ENCODE peak calls at places on chromosomes 2 and 18, in seven cellular contexts. E is activated CD8-positive, alpha-beta memory T cell treated with anti-CD3 and anti-CD28 coated beads for 1 hour; A is fibroblast of pulmonary artery; O is skeletal muscle cell; K is activated T-helper 9 cell treated with anti-CD3 and anti-CD28 coated beads, Interleukin-2, amount 50 U/mL, for 16 hours; U is effector memory CD8-positive, alpha-beta T cell; J is activated CD4-positive, alpha-beta T cell treated with anti-CD3 and anti-CD28 coated beads, Interleukin-2, amount 10 ng/mL, durations not matched to agents 7 days and 5 days. W is an unnamed sample.

GRCh38 chr18:50297621-50298442 is 10.3 kb upstream of the CXXC1 start:
- DNase-seq in E (no peak), A (peak), O (no peak), K (peak), U (peak), J (peak), W (peak)

GRCh38 chr2:45191972-45192371 is 182.7 kb upstream of the SIX2 start:
- DNase-seq in E (no peak), A (peak), O (no peak), K (no peak), U (no peak), J (no peak), W (no peak)

GRCh38 chr2:175036582-175037018 is 31.4 kb upstream of the CHN1 start:
- DNase-seq in E (no peak), A (peak), O (no peak), K (no peak), U (no peak), J (no peak), W (peak)

GRCh38 chr2:15943378-15943851 is 3.1 kb downstream of the MYCN start:
- DNase-seq in E (no peak), A (no peak), O (no peak), K (no peak), U (no peak), J (no peak), W (peak)

GRCh38 chr2:207311316-207312005 is 145.7 kb upstream of the KLF7 start:
- DNase-seq in E (no peak), A (peak), O (peak), K (peak), U (no peak), J (no peak), W (peak)

GRCh38 chr18:12776821-12777471 is 74.1 kb downstream of the PSMG2 start:
- DNase-seq in E (no peak), A (no peak), O (no peak), K (no peak), U (no peak), J (no peak), W (no peak)

GRCh38 chr2:4732560-4732959 is 959.6 kb upstream of the SOX11 start:
- DNase-seq in E (no peak), A (no peak), O (no peak), K (no peak), U (no peak), J (no peak), W (no peak)

GRCh38 chr2:150234787-150235512 is 252.5 kb downstream of the RND3 start:
- DNase-seq in E (no peak), A (peak), O (peak), K (no peak), U (no peak), J (no peak), W (peak)

GRCh38 chr2:212135739-212136138 is 402.9 kb downstream of the ERBB4 start:
- DNase-seq in E (no peak), A (no peak), O (no peak), K (no peak), U (no peak), J (no peak), W (peak)

GRCh38 chr2:191977754-191978153 is 130.9 kb upstream of the CAVIN2 start:
- DNase-seq in E (no peak), A (peak), O (no peak), K (no peak), U (no peak), J (no peak), W (no peak)

GRCh38 chr18:79933765-79934164 is 17.7 kb downstream of the SLC66A2 start:
- DNase-seq in E (no peak), A (peak), O (no peak), K (no peak), U (no peak), J (no peak), W (peak)

GRCh38 chr2:161766334-161766733 is 142.1 kb downstream of the SLC4A10 start:
- DNase-seq in E (no peak), A (no peak), O (no peak), K (no peak), U (no peak), J (no peak), W (no peak)

GRCh38 chr2:60882971-60883753 is 1.8 kb downstream of the REL start:
- DNase-seq in E (no peak), A (peak), O (no peak), K (no peak), U (peak), J (peak), W (peak)

GRCh38 chr2:204199357-204199756 is 262.8 kb downstream of the ICOS start:
- DNase-seq in E (no peak), A (no peak), O (no peak), K (no peak), U (no peak), J (no peak), W (no peak)

GRCh38 chr18:21112140-21112473 is 494 bp upstream of the ROCK1 start:
- DNase-seq in E (no peak), A (no peak), O (no peak), K (peak), U (no peak), J (no peak), W (no peak)

GRCh38 chr2:206981739-206982336 is 42.5 kb downstream of the CPO start:
- DNase-seq in E (no peak), A (peak), O (peak), K (peak), U (no peak), J (peak), W (peak)

GRCh38 chr2:169026056-169026455 is 5.1 kb downstream of the ABCB11 start:
- DNase-seq in E (no peak), A (no peak), O (no peak), K (no peak), U (no peak), J (no peak), W (no peak)